ENCODE peak calls at places on chromosomes 7 and 10, in six cellular contexts. B, J, R, K, M and F are unnamed samples.

GRCh38 chr10:42951486-42952251 is 125.2 kb upstream of the RET start:
- DNase-seq in B (peak; percentile 57), J (no peak), R (peak; percentile 74), K (no peak), M (no peak), F (no peak)

GRCh38 chr10:5512881-5513698 is 11.7 kb upstream of the CALML3 start:
- DNase-seq in B (peak; percentile 35), J (no peak), R (peak; percentile 21), K (no peak), M (peak; percentile 15), F (no peak)

GRCh38 chr7:81869670-81870069 is 99.8 kb upstream of the HGF start:
- DNase-seq in B (no peak), J (no peak), R (no peak), K (peak; percentile 18), M (peak; percentile 48), F (no peak)

GRCh38 chr10:98431016-98431415 is 15.7 kb downstream of the HPS1 start:
- DNase-seq in B (no peak), J (no peak), R (no peak), K (no peak), M (no peak), F (no peak)

GRCh38 chr7:1804310-1804709 is 134.2 kb downstream of the ELFN1 start:
- DNase-seq in B (peak; percentile 17), J (no peak), R (peak; percentile 19), K (no peak), M (no peak), F (no peak)

GRCh38 chr7:137667633-137668387 is 179.0 kb downstream of the DGKI start:
- DNase-seq in B (no peak), J (peak; percentile 70), R (no peak), K (peak; percentile 87), M (peak; percentile 92), F (peak; percentile 92)

GRCh38 chr7:94041529-94041928 is 37.4 kb upstream of the BET1 start:
- DNase-seq in B (no peak), J (no peak), R (no peak), K (peak; percentile 69), M (no peak), F (peak; percentile 60)

GRCh38 chr7:27097686-27098492 is 2.1 kb upstream of the HOXA1 start:
- DNase-seq in B (peak; percentile 62), J (no peak), R (no peak), K (no peak), M (no peak), F (no peak)

GRCh38 chr10:68302871-68303270 is 29.0 kb upstream of the HNRNPH3 start:
- DNase-seq in B (no peak), J (no peak), R (no peak), K (no peak), M (no peak), F (no peak)

GRCh38 chr7:116683786-116684185 is 11.8 kb downstream of the MET start:
- DNase-seq in B (no peak), J (no peak), R (no peak), K (no peak), M (no peak), F (no peak)

GRCh38 chr10:111956841-111957240 is 226.7 kb downstream of the GPAM start:
- DNase-seq in B (no peak), J (no peak), R (no peak), K (no peak), M (no peak), F (no peak)

GRCh38 chr10:113610636-113611601 is 52.9 kb downstream of the NRAP start:
- DNase-seq in B (no peak), J (no peak), R (no peak), K (no peak), M (no peak), F (no peak)

GRCh38 chr7:12957487-12957886 is 270.1 kb downstream of the ARL4A start:
- DNase-seq in B (no peak), J (no peak), R (no peak), K (no peak), M (no peak), F (no peak)

GRCh38 chr10:91643700-91644099 is 10.8 kb upstream of the PPP1R3C start:
- DNase-seq in B (no peak), J (no peak), R (no peak), K (peak; percentile 45), M (no peak), F (no peak)

GRCh38 chr10:3850999-3851937 is 66.3 kb upstream of the KLF6 start:
- DNase-seq in B (peak; percentile 74), J (peak; percentile 52), R (no peak), K (peak; percentile 83), M (peak; percentile 83), F (peak; percentile 60)

GRCh38 chr7:22394739-22395138 is 37.8 kb upstream of the RAPGEF5 start:
- DNase-seq in B (no peak), J (no peak), R (no peak), K (no peak), M (no peak), F (no peak)

GRCh38 chr10:125778556-125778955 is 2.9 kb upstream of the MMP21 start:
- DNase-seq in B (no peak), J (no peak), R (no peak), K (no peak), M (no peak), F (peak; percentile 68)

GRCh38 chr7:111587715-111588433 is 25.6 kb upstream of the IMMP2L start:
- DNase-seq in B (no peak), J (no peak), R (no peak), K (peak; percentile 7), M (peak; percentile 0), F (peak; percentile 1)

GRCh38 chr10:121597504-121598241 is 571 bp downstream of the FGFR2 start:
- DNase-seq in B (peak; percentile 71), J (no peak), R (no peak), K (no peak), M (no peak), F (no peak)

DNA sequence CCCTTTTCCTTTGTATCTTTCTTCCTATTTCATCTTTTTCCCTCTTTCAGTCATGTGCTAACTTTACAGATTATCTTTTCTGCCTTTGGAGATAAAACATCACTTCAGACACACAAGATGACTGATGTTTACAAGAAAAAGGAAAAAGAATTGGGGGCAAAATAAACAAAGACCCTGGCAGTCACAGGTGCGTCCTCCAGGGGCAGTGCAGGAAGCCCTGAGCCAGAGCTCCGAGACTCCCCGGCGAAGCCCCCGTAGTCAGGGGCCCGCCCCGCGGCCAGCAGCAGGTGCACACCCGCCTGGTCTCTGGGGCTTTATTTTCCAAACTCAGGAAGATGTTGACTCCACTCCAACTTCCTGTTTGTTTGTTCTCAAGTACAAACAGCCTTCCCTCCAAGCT is 10.2 kb downstream of the STK32C start:
- DNase-seq in B (peak; percentile 20), J (no peak), R (peak; percentile 40), K (no peak), M (no peak), F (no peak)
- TF ChIP-seq CTCF in B (no peak), J (no peak), R (no peak), K (no peak), M (no peak), F (no peak)

DNA sequence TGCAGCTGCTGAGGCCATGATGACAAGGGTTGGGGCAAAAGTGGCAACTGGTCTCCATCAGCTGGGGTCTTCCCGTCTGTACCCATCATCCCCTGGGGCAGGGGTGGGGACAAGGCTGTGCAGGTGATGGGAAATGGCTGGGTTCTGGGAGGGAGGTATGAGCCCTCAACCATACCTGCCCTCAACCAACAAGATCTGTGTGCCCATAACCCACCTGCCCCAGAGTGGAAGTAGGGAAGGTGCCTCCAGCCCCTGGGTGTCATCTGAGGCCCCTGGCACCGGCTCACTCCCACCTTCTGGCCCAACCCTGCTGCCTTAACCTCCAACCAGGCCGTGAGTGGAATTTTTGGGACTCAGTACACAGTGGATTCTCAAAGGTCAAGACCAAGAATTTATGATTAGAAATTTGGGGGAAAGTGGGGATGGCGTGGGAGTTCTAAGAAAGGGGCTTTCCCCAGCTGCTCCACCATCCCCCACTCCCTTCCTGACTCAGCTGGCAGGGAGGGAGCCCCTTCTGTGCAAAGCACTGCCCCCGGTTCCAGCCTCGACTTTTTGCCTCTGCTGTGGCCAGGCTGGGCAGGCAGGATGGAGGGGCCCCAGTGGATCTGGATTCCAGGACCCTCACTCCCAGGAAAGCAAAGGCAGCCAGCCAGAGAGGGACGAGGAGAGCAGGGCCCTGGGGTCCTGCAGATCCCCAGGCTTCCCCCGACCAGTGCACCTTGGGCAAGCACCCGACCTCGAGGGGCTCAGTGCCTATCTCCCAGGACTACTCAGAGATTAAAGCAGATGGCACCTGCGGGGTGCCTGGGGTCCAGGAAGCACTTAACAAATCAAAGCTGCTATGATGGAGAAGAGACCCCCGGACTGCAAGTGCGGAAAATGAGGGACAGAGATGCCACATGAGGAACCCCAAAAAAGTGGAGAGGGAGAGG is 12.9 kb downstream of the SPOCK2 start:
- DNase-seq in B (no peak), J (no peak), R (peak; percentile 54), K (no peak), M (no peak), F (no peak)
- TF ChIP-seq CTCF in B (no peak), J (no peak), R (no peak), K (no peak), M (no peak), F (no peak)

DNA sequence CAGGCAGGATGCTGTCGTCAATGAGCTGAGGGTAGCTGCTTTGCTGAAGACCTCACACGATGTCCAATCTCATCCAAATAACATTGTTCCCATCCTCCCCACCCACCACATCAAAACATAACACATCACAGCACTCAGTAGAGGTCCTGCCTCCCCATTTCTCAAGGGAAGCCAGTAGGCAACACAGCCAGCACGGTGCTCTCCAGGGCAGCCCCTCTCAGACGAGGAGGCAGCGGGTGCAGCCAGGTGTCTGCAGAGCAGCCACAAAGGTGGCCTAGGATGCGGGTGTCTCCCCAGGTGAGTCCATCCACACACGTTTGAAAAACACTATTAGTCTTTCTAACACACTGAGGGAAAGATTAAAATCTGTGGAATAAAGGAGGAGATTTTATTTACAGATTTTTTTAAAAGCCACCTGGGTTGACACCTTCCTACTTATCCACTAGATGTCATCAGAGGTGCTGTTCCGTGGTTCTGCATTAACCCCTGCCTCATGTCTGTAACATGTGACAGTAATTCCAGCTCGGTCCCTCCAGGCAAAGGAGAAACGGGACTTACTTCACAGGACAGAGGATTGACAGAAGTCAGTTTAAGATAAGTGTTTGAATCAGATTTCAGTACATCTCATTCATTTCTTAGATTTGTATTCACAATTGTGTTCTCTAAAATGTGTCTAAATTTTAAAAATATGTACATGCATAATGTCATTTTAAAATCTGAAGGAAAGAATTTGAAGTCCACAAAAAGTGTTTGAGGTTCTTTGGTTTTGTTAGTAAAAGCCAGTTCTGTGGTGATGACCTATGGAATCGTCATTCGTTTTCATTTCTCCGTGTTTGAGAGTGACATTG is 68.0 kb downstream of the LANCL2 start:
- DNase-seq in B (no peak), J (no peak), R (no peak), K (peak; percentile 71), M (peak; percentile 47), F (peak; percentile 43)
- TF ChIP-seq CTCF in B (no peak), J (peak; percentile 58), R (peak; percentile 28), K (peak; percentile 46), M (peak; percentile 60), F (peak; percentile 73)

GRCh38 chr7:57308631-57309408 is 141.2 kb upstream of the ZNF716 start:
- DNase-seq in B (no peak), J (no peak), R (no peak), K (no peak), M (no peak), F (no peak)
- TF ChIP-seq CTCF in B (no peak), J (no peak), R (peak; percentile 26), K (no peak), M (no peak), F (peak; percentile 36)